ENCODE peak calls at places on chromosomes 2 and 18, in five cellular contexts. V is CD4-positive, CD25-positive, alpha-beta regulatory T cell; H is esophagus squamous epithelium; I is CD8-positive, alpha-beta T cell; E is IMR-90. G is an unnamed sample.

GRCh38 chr2:74835831-74836674 is 2.1 kb downstream of the HK2 start:
- DNase-seq in V (peak), H (no peak), I (no peak), E (peak), G (peak)

GRCh38 chr2:5409925-5410360 is 282.2 kb upstream of the SOX11 start:
- DNase-seq in V (no peak), H (no peak), I (no peak), E (no peak), G (no peak)

GRCh38 chr2:237306787-237307170 is 107.2 kb downstream of the COL6A3 start:
- DNase-seq in V (no peak), H (no peak), I (no peak), E (peak), G (no peak)

GRCh38 chr2:109655287-109655686 is 41.1 kb downstream of the SOWAHC start:
- DNase-seq in V (no peak), H (no peak), I (no peak), E (no peak), G (no peak)

GRCh38 chr2:16726147-16726546 is 60.5 kb upstream of the CYRIA start:
- DNase-seq in V (no peak), H (no peak), I (no peak), E (no peak), G (no peak)

GRCh38 chr2:206863721-206864120 is 75.6 kb upstream of the CPO start:
- DNase-seq in V (no peak), H (no peak), I (no peak), E (no peak), G (no peak)

GRCh38 chr2:209648714-209649113 is 122.9 kb upstream of the UNC80 start:
- DNase-seq in V (no peak), H (no peak), I (no peak), E (peak), G (no peak)

GRCh38 chr2:151808258-151809072 is 19.8 kb downstream of the ARL5A start:
- DNase-seq in V (peak), H (no peak), I (no peak), E (peak), G (no peak)

GRCh38 chr2:191195021-191195420 is 44.2 kb upstream of the STAT4 start:
- DNase-seq in V (no peak), H (no peak), I (no peak), E (peak), G (no peak)

GRCh38 chr2:61597300-61598289 is 59.4 kb upstream of the XPO1 start:
- DNase-seq in V (no peak), H (no peak), I (no peak), E (no peak), G (no peak)

GRCh38 chr2:6408057-6408456 is 457.6 kb downstream of the CMPK2 start:
- DNase-seq in V (no peak), H (no peak), I (no peak), E (no peak), G (no peak)

GRCh38 chr2:166375205-166375735 is 474 bp downstream of the SCN9A start:
- DNase-seq in V (no peak), H (no peak), I (no peak), E (peak), G (no peak)

GRCh38 chr2:69017876-69018275 is 4.9 kb downstream of the ANTXR1 start:
- DNase-seq in V (no peak), H (no peak), I (no peak), E (peak), G (no peak)

GRCh38 chr2:71446505-71446904 is 6.9 kb upstream of the DYSF start:
- DNase-seq in V (no peak), H (no peak), I (no peak), E (no peak), G (no peak)

GRCh38 chr2:17878222-17879136 is at the start of gene KCNS3:
- DNase-seq in V (no peak), H (no peak), I (no peak), E (peak), G (no peak)

GRCh38 chr2:12759248-12759647 is 42.5 kb downstream of the TRIB2 start:
- DNase-seq in V (no peak), H (no peak), I (no peak), E (peak), G (no peak)

GRCh38 chr2:187215576-187216240 is 232.3 kb downstream of the CALCRL start:
- DNase-seq in V (no peak), H (no peak), I (no peak), E (no peak), G (no peak)

GRCh38 chr2:113755690-113756063 is 765 bp downstream of the SLC35F5 start:
- DNase-seq in V (no peak), H (no peak), I (no peak), E (peak), G (peak)

GRCh38 chr18:32470136-32470712 is 458 bp downstream of the GAREM1 start:
- DNase-seq in V (peak), H (no peak), I (no peak), E (peak), G (no peak)

GRCh38 chr2:59693176-59693959 is 860.1 kb downstream of the BCL11A start:
- DNase-seq in V (no peak), H (no peak), I (no peak), E (no peak), G (no peak)

GRCh38 chr2:142286618-142287017 is 155.8 kb upstream of the LRP1B start:
- DNase-seq in V (no peak), H (no peak), I (no peak), E (no peak), G (no peak)

GRCh38 chr2:136423516-136423996 is 305.6 kb upstream of the CXCR4 start:
- DNase-seq in V (peak), H (no peak), I (peak), E (peak), G (peak)

GRCh38 chr2:75728614-75729419 is 18.1 kb upstream of the GCFC2 start:
- DNase-seq in V (no peak), H (no peak), I (no peak), E (no peak), G (no peak)

GRCh38 chr2:11482473-11483031 is 16.6 kb upstream of the E2F6 start:
- DNase-seq in V (no peak), H (no peak), I (no peak), E (no peak), G (no peak)

GRCh38 chr2:164943289-164943688 is 12.0 kb downstream of the SLC38A11 start:
- DNase-seq in V (no peak), H (no peak), I (no peak), E (no peak), G (no peak)

GRCh38 chr2:128930101-128930500 is 611.4 kb upstream of the HS6ST1 start:
- DNase-seq in V (no peak), H (no peak), I (no peak), E (no peak), G (no peak)

GRCh38 chr2:165313448-165313847 is 74.2 kb downstream of the SCN2A start:
- DNase-seq in V (no peak), H (no peak), I (no peak), E (no peak), G (no peak)

GRCh38 chr18:65788373-65788772 is 37.6 kb downstream of the CDH7 start:
- DNase-seq in V (no peak), H (no peak), I (no peak), E (no peak), G (no peak)

GRCh38 chr2:118249531-118249930 is 161.3 kb downstream of the INSIG2 start:
- DNase-seq in V (no peak), H (no peak), I (no peak), E (peak), G (no peak)

GRCh38 chr2:32712870-32713269 is 85.0 kb downstream of the TTC27 start:
- DNase-seq in V (no peak), H (no peak), I (no peak), E (peak), G (no peak)

GRCh38 chr18:9869713-9870430 is 15.9 kb upstream of the TXNDC2 start:
- DNase-seq in V (no peak), H (no peak), I (no peak), E (peak), G (no peak)

GRCh38 chr2:9779572-9780264 is 63.6 kb upstream of the TAF1B start:
- DNase-seq in V (peak), H (no peak), I (no peak), E (no peak), G (peak)
- H3K4me3 ChIP-seq in V (peak), H (no peak), I (peak), E (no peak), G (no peak)

GRCh38 chr2:23586691-23587090 is 201.7 kb downstream of the KLHL29 start:
- DNase-seq in V (no peak), H (no peak), I (no peak), E (no peak), G (no peak)
- H3K27ac ChIP-seq in V (no peak), H (peak), I (no peak), E (no peak), G (no peak)

DNA sequence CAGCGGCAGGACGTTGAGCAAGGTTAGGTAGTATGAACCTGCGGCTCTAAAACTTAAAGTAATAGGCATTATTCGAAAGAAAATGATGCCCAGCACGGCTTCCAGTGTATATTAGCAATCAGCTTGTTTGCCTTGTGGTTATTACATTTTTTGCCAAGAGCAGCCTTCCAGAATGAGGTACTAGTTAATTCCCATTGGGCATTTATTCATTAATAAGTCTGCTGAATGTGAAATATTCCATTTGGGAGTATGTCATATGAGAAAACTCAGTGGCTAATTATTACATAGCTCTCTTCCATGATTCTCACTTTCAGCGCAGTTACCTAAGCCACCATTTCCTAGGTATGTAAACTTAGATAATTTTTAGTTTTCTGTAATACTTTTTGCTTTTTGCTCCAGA is 12.9 kb downstream of the CRIM1 start:
- DNase-seq in V (no peak), H (no peak), I (no peak), E (no peak), G (no peak)
- H3K4me3 ChIP-seq in V (no peak), H (no peak), I (no peak), E (no peak), G (no peak)

GRCh38 chr2:20574423-20574911 is 76.4 kb downstream of the HS1BP3 start:
- DNase-seq in V (no peak), H (no peak), I (no peak), E (no peak), G (no peak)
- H3K27ac ChIP-seq in V (no peak), H (peak), I (no peak), E (no peak), G (no peak)

GRCh38 chr2:133264951-133265949 is 303.0 kb downstream of the NCKAP5 start:
- DNase-seq in V (no peak), H (no peak), I (no peak), E (no peak), G (no peak)

GRCh38 chr2:133270550-133270949 is 297.7 kb downstream of the NCKAP5 start:
- DNase-seq in V (no peak), H (no peak), I (no peak), E (no peak), G (no peak)

GRCh38 chr2:133262888-133263287 is 305.4 kb downstream of the NCKAP5 start:
- DNase-seq in V (no peak), H (no peak), I (no peak), E (no peak), G (no peak)

GRCh38 chr2:133266926-133267590 is 301.2 kb downstream of the NCKAP5 start:
- DNase-seq in V (no peak), H (no peak), I (no peak), E (no peak), G (no peak)

DNA sequence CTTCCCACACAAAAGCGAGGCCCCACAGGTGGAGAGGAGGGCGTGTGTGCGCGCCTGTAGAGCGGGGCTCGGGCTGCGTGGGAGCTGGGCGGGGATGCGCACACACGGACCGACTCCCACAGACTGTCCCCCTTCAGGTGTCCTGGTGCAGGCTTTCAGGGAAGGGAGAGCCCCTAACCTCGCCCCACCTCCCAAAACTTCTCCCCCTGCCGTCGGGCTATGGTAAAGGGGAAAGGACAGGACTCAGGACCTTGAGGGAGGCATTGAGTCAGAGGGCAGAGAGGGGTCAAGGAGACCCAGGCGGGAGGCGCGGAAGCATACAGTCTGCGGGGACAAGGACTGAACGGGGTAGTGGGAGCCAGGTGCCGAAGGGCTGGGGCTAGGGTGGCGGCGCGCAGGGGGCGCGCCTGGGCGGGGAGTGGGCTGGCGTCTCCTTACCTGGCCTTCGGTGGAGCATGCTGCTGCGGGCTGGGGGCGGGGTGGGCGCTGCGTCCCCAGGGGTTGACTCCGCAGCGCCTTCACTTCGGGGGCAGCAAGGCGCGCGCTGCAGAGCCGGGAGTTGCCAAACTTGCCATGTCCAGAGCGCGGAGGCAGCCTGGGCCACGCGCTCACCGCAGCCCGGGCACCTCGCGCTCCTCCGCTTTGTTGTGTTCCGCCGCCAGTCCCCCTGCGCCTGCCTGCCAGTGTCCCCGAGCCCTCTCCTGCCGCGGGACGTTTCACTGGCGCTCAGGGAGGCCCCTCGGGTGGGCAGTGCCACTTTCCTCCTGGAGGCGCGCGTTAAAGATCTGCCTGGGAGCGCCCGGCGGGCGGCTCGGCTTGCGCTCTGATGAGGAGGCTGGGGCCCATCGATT is 302.0 kb downstream of the NCKAP5 start:
- DNase-seq in V (no peak), H (no peak), I (no peak), E (no peak), G (no peak)
- H3K4me3 ChIP-seq in V (no peak), H (peak), I (no peak), E (peak), G (no peak)

GRCh38 chr2:188380280-188380679 is 88.6 kb downstream of the GULP1 start:
- DNase-seq in V (no peak), H (no peak), I (no peak), E (no peak), G (no peak)

GRCh38 chr2:188382107-188382506 is 90.4 kb downstream of the GULP1 start:
- DNase-seq in V (no peak), H (no peak), I (no peak), E (peak), G (no peak)

GRCh38 chr2:188385857-188386256 is 94.2 kb downstream of the GULP1 start:
- DNase-seq in V (no peak), H (no peak), I (no peak), E (no peak), G (no peak)

GRCh38 chr2:188381614-188382013 is 89.9 kb downstream of the GULP1 start:
- DNase-seq in V (no peak), H (no peak), I (no peak), E (peak), G (no peak)

GRCh38 chr2:188383158-188383557 is 91.5 kb downstream of the GULP1 start:
- DNase-seq in V (no peak), H (no peak), I (no peak), E (peak), G (no peak)
- H3K27ac ChIP-seq in V (no peak), H (peak), I (no peak), E (peak), G (no peak)

DNA sequence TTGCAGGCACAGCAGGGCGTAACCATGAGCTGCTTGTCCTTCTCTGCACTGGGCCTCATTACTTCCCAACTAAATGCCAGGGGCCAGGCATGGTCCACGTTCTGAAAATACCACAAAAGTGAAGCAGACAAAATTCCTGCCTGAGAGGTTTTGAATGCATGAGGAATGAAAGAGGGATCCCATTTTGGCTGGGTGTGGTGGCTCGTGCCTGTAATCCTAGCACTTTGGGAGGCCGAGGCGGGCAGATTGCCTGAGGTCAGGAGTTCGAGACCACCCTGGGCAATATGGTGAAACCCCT is 139.5 kb downstream of the MBP start:
- DNase-seq in V (no peak), H (no peak), I (no peak), E (no peak), G (no peak)
- H3K4me3 ChIP-seq in V (no peak), H (no peak), I (no peak), E (no peak), G (no peak)

GRCh38 chr2:65487404-65487803 is 55.0 kb upstream of the SPRED2 start:
- DNase-seq in V (no peak), H (no peak), I (no peak), E (no peak), G (no peak)

GRCh38 chr2:65491381-65491903 is 59.0 kb upstream of the SPRED2 start:
- DNase-seq in V (no peak), H (no peak), I (no peak), E (no peak), G (no peak)

GRCh38 chr2:65488527-65488926 is 56.1 kb upstream of the SPRED2 start:
- DNase-seq in V (no peak), H (no peak), I (no peak), E (no peak), G (no peak)

GRCh38 chr2:65490222-65490621 is 57.8 kb upstream of the SPRED2 start:
- DNase-seq in V (no peak), H (no peak), I (no peak), E (no peak), G (no peak)

DNA sequence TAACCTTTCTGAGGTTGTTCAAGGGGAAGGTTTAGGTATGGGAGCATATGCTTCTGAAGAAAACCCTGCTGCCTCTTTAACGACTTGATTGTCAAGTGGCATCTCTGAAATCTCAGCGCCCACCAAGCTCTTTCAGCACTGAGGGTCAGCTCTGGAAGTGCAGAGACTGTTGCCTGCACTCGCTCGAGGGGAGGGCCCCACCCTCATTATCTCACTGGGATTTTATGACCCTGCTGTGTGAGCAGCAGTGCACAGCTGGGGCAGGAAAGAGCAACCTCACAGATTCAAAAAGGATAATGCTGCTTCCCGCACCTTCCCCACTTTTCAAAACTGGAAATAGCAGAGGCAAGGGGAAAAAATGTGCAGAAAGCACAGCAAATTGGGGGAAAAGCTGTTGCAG is 56.9 kb upstream of the SPRED2 start:
- DNase-seq in V (no peak), H (no peak), I (no peak), E (no peak), G (no peak)
- H3K27ac ChIP-seq in V (no peak), H (no peak), I (no peak), E (no peak), G (no peak)

DNA sequence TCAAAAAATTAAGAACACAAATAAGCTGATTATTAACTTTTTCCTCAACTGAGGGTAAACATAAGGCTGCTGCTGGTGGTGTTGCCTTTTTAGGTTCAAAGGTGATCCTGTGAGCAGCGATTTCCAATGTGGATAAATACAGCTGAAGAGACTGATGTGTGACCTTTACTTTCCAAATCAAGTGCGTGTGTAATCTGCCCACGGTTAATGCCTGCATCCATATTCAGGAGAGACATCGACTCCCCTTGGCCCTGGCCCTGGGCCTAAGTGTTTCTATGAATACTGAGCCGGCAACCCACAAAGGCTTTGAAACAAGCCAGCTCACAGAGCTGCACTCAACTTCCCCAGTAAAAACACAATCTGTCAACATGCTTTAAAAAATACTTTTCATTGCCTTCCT is 1026.5 kb downstream of the TMEM182 start:
- DNase-seq in V (no peak), H (no peak), I (no peak), E (no peak), G (no peak)
- H3K4me3 ChIP-seq in V (no peak), H (no peak), I (no peak), E (no peak), G (no peak)

G was measured in naive thymus-derived CD4-positive, alpha-beta T cell.